ENCODE peak calls at places on chromosomes 12 and 14, in seven cellular contexts. M is hepatic stellate cell; H is NCI-H524 treated with DMSO at 0.1 percent for 48 hours; U is stimulated activated naive CD8-positive, alpha-beta T cell treated with anti-CD3 and anti-CD28 coated beads, Interleukin-15, Interleukin-2, amounts not matched to agents 100 U/mL and 50 U/mL, for 24 hours; Q is CD4-positive, CD25-positive, alpha-beta regulatory T cell; V is stimulated activated CD4-positive, alpha-beta T cell treated with anti-CD3 and anti-CD28 coated beads, Interleukin-4, amount 100 ng/mL, for 1 hour; D is GM04503. O is an unnamed sample.

GRCh38 chr14:67536087-67536486 is 3.0 kb downstream of the PLEKHH1 start:
- DNase-seq in H (no peak), Q (no peak), V (no peak), M (no peak), D (no peak), U (no peak), O (no peak)

GRCh38 chr12:122350444-122350843 is 72.0 kb downstream of the CLIP1 start:
- DNase-seq in M (peak), H (no peak), U (no peak), D (peak), V (no peak), Q (no peak), O (no peak)

GRCh38 chr14:30440986-30441385 is 118.0 kb upstream of the G2E3 start:
- DNase-seq in V (no peak), D (peak), H (no peak), Q (no peak), U (no peak), M (no peak), O (no peak)

GRCh38 chr14:101408077-101408831 is 153.0 kb upstream of the DIO3 start:
- DNase-seq in H (no peak), Q (no peak), U (no peak), V (no peak), D (peak), M (no peak), O (no peak)

GRCh38 chr12:105109465-105110212 is 2.1 kb downstream of the WASHC4 start:
- DNase-seq in D (no peak), U (peak), V (no peak), H (no peak), M (no peak), Q (no peak), O (peak)

GRCh38 chr12:76032043-76032981 is 736 bp upstream of the PHLDA1 start:
- DNase-seq in H (no peak), Q (no peak), D (no peak), U (peak), V (peak), M (peak), O (peak)

GRCh38 chr14:68208218-68208617 is 388.6 kb downstream of the RAD51B start:
- DNase-seq in D (peak), V (no peak), M (no peak), U (no peak), Q (no peak), H (no peak), O (no peak)

GRCh38 chr12:97386133-97386581 is 76.4 kb upstream of the RMST start:
- DNase-seq in Q (no peak), U (no peak), M (no peak), H (no peak), D (no peak), V (no peak), O (no peak)

GRCh38 chr12:101039848-101040531 is 170.0 kb downstream of the SLC5A8 start:
- DNase-seq in D (no peak), V (no peak), U (no peak), M (no peak), Q (no peak), H (no peak), O (no peak)

GRCh38 chr14:23620177-23620702 is 15.9 kb upstream of the DHRS2 start:
- DNase-seq in Q (no peak), V (no peak), D (no peak), H (no peak), U (no peak), M (no peak), O (no peak)

GRCh38 chr14:26597136-26598080 is at the start of gene NOVA1:
- DNase-seq in V (no peak), Q (no peak), U (no peak), D (no peak), M (peak), H (no peak), O (peak)